ENCODE peak calls at places on chromosomes 13 and 19, in four cellular contexts. B is NB4, I is upper lobe of right lung, N is astrocyte of the spinal cord. Y is an unnamed sample.

GRCh38 chr13:104553156-104553555 is 1486.9 kb upstream of the SLC10A2 start:
- DNase-seq in I (no peak), N (peak), B (no peak), Y (no peak)

GRCh38 chr13:35092251-35092650 is 150.2 kb downstream of the NBEA start:
- DNase-seq in I (no peak), B (no peak), N (no peak), Y (no peak)

GRCh38 chr13:22128413-22129198 is 457.7 kb downstream of the FGF9 start:
- DNase-seq in N (no peak), B (no peak), I (no peak), Y (no peak)

GRCh38 chr19:2554856-2555255 is 78.9 kb downstream of the GADD45B start:
- DNase-seq in N (peak), B (peak), I (no peak), Y (no peak)

GRCh38 chr13:34942732-34943674 is 933 bp downstream of the NBEA start:
- DNase-seq in N (no peak), B (no peak), I (peak), Y (peak)

GRCh38 chr13:50672025-50672424 is 171.5 kb downstream of the DLEU7 start:
- DNase-seq in I (no peak), B (peak), N (no peak), Y (no peak)

GRCh38 chr19:12703056-12703455 is 6.6 kb upstream of the FBXW9 start:
- DNase-seq in N (peak), B (peak), I (no peak), Y (no peak)

GRCh38 chr19:1863308-1863637 is at the start of gene KLF16:
- DNase-seq in N (no peak), I (no peak), B (no peak), Y (no peak)

GRCh38 chr13:63117710-63118109 is 1702.1 kb upstream of the PCDH20 start:
- DNase-seq in B (no peak), N (no peak), I (no peak), Y (no peak)

GRCh38 chr13:108086678-108087077 is 128.7 kb downstream of the LIG4 start:
- DNase-seq in B (peak), I (no peak), N (peak), Y (no peak)

GRCh38 chr13:111249637-111250360 is 70.6 kb upstream of the TEX29 start:
- DNase-seq in B (no peak), N (no peak), I (no peak), Y (no peak)

GRCh38 chr19:48511321-48511731 is 309 bp downstream of the LMTK3 start:
- DNase-seq in I (no peak), B (peak), N (no peak), Y (no peak)

GRCh38 chr19:54096642-54097106 is 3.9 kb downstream of the OSCAR start:
- DNase-seq in B (no peak), I (no peak), N (peak), Y (no peak)

GRCh38 chr19:345320-345879 is 804 bp upstream of the MIER2 start:
- DNase-seq in B (no peak), N (no peak), I (no peak), Y (peak)

GRCh38 chr19:44061038-44061437 is 9.2 kb downstream of the ZNF223 start:
- DNase-seq in N (no peak), I (no peak), B (no peak), Y (no peak)

GRCh38 chr19:58577581-58578429 is 4.7 kb upstream of the MZF1 start:
- DNase-seq in I (peak), N (no peak), B (no peak), Y (no peak)

GRCh38 chr13:114027046-114027760 is 53.3 kb upstream of the C13orf46 start:
- DNase-seq in B (no peak), N (peak), I (no peak), Y (peak)

GRCh38 chr19:51473009-51473707 is 5.2 kb upstream of the CEACAM18 start:
- DNase-seq in I (no peak), N (peak), B (peak), Y (peak)

GRCh38 chr19:7833225-7834156 is 3.5 kb downstream of the EVI5L start:
- DNase-seq in I (peak), N (peak), B (no peak), Y (peak)

GRCh38 chr13:112781881-112782361 is 92.1 kb downstream of the ATP11A start:
- DNase-seq in B (no peak), I (peak), N (peak), Y (peak)

GRCh38 chr13:27183561-27184147 is 12.0 kb upstream of the USP12 start:
- DNase-seq in I (no peak), B (no peak), N (no peak), Y (no peak)

GRCh38 chr19:29966594-29967249 is 24.7 kb downstream of the URI1 start:
- DNase-seq in I (no peak), B (peak), N (peak), Y (no peak)
- TF ChIP-seq CTCF in I (peak), B (no peak), N (peak), Y (peak)

GRCh38 chr13:47337781-47338507 is 441.1 kb upstream of the HTR2A start:
- DNase-seq in N (peak), B (no peak), I (no peak), Y (no peak)
- TF ChIP-seq CTCF in N (no peak), B (no peak), I (no peak), Y (no peak)

GRCh38 chr19:49533551-49534488 is 6.0 kb downstream of the RCN3 start:
- DNase-seq in B (peak), I (peak), N (peak), Y (peak)
- TF ChIP-seq CTCF in B (peak), I (peak), N (peak), Y (no peak)

GRCh38 chr13:106534844-106535551 is 464 bp downstream of the EFNB2 start:
- DNase-seq in B (no peak), N (peak), I (peak), Y (no peak)

GRCh38 chr13:106530907-106531520 is 4.4 kb downstream of the EFNB2 start:
- DNase-seq in N (peak), B (no peak), I (no peak), Y (no peak)

GRCh38 chr13:106533940-106534843 is 1.3 kb downstream of the EFNB2 start:
- DNase-seq in B (no peak), I (peak), N (peak), Y (peak)

GRCh38 chr13:106532111-106532929 is 3.1 kb downstream of the EFNB2 start:
- DNase-seq in B (no peak), N (peak), I (no peak), Y (no peak)

DNA sequence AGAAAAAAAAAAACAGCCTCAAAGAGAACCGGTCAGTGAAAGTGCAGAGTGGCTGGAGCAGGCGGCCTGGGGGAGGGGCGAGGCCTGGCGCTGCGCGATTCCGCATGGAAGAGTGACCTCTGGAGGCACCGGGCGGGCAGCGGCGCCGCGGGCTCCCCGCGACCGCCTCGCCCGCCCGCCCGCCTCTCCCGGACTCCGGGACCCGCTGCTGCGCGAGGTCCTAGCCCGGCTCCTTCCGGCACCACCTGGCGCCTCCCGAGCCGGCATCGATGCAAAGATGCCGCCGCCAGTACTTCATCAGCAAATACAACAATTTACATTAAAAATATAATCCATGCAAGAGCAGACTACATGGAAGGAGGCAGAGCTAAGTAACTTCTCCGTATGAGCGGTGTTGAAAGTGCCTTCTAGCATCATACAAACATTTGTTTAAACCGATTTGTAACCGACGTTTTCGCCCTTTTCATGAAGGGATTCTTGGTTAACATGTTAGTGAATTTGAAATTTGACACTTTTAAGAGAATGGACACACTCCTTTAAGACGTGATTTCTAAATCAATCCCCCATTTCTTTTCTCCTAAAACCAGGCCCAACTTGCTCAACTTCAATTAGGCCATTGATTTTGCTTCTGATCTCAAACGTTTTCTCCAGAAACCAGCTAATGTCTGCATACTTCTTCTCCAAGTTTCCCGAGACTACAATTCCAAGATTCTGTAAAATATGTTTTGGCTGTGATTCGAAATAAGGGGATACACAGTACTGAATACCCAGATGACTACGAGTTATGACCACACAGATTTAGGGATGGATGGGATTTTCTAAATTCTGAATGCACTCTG is 2.1 kb downstream of the EFNB2 start:
- DNase-seq in N (peak), I (peak), B (peak), Y (peak)
- TF ChIP-seq CTCF in N (peak), I (peak), B (no peak), Y (peak)

GRCh38 chr13:88000239-88000638 is 329.1 kb downstream of the SLITRK5 start:
- DNase-seq in N (no peak), I (no peak), B (peak), Y (no peak)
- TF ChIP-seq CTCF in N (no peak), I (no peak), B (no peak), Y (no peak)

GRCh38 chr19:27774337-27774736 is 1438.6 kb downstream of the UQCRFS1 start:
- DNase-seq in N (no peak), B (peak), I (no peak), Y (no peak)
- TF ChIP-seq CTCF in N (peak), B (peak), I (peak), Y (no peak)

GRCh38 chr13:89827552-89827951 is 1519.9 kb upstream of the MIR17HG start:
- DNase-seq in B (no peak), I (no peak), N (no peak), Y (no peak)

GRCh38 chr13:89832827-89833226 is 1514.7 kb upstream of the MIR17HG start:
- DNase-seq in I (no peak), N (no peak), B (no peak), Y (no peak)

GRCh38 chr13:89831157-89831556 is 1516.3 kb upstream of the MIR17HG start:
- DNase-seq in I (no peak), B (no peak), N (no peak), Y (no peak)
- TF ChIP-seq CTCF in I (no peak), B (no peak), N (no peak), Y (no peak)

DNA sequence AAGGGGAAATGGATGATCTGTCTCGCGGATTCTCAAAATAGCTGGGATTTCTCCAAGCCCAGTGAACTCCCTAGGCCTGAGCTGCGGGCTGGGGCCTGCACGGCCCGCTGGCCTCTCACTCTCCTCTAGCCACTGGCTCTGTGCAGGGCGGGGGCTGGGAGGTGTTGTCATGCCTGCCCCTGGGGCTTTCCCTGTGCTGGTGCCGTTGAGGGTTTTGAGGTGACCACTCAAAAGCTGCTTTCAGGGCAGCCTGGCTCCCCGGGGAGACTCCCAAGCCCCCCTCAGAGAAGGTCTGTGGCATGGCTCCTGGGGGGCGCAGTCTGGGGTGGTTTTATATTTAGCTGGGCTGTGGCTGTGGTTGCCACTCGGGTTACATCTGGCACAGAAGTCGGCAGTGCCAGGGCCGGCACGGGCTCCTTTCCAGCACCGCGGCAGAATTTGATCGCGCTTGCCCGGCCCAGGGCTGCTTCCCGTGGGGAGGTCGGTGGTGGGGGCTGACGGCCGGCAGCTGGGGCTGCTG is 10.0 kb downstream of the NDUFB7 start:
- DNase-seq in B (peak), I (no peak), N (no peak), Y (no peak)
- TF ChIP-seq CTCF in B (no peak), I (no peak), N (no peak), Y (no peak)